ENCODE peak calls at places on chromosome 17, in six cellular contexts. A, T, U, J, H and L are unnamed samples.

GRCh38 chr17:76707985-76708807 is 2.6 kb downstream of the MXRA7 start:
- DNase-seq in J (no peak), A (no peak), U (no peak), T (no peak), H (no peak), L (no peak)

GRCh38 chr17:48795444-48796162 is 21.4 kb downstream of the TTLL6 start:
- DNase-seq in H (no peak), T (peak), J (no peak), A (no peak), U (no peak), L (no peak)

GRCh38 chr17:77173104-77173503 is 32.3 kb downstream of the SEC14L1 start:
- DNase-seq in A (no peak), H (no peak), T (no peak), U (no peak), J (no peak), L (no peak)

GRCh38 chr17:7859028-7859427 is 1.2 kb downstream of the CYB5D1 start:
- DNase-seq in U (no peak), H (no peak), T (no peak), J (no peak), A (no peak), L (no peak)

GRCh38 chr17:62822080-62822904 is 14.2 kb upstream of the MARCHF10 start:
- DNase-seq in H (no peak), J (no peak), T (peak), A (no peak), U (no peak), L (no peak)

GRCh38 chr17:60371818-60372510 is 20.0 kb downstream of the USP32 start:
- DNase-seq in H (no peak), A (no peak), J (no peak), T (no peak), U (no peak), L (no peak)

GRCh38 chr17:77374170-77374936 is 233.6 kb downstream of the SEC14L1 start:
- DNase-seq in U (peak), J (peak), T (peak), A (peak), H (peak), L (peak)

GRCh38 chr17:3026125-3026855 is 37.1 kb downstream of the OR1D5 start:
- DNase-seq in J (no peak), A (no peak), T (no peak), U (no peak), H (no peak), L (no peak)

GRCh38 chr17:49739662-49740271 is 24.2 kb downstream of the FAM117A start:
- DNase-seq in H (peak), U (peak), T (no peak), A (peak), J (peak), L (peak)

GRCh38 chr17:78140169-78141051 is 5.8 kb upstream of the C17orf99 start:
- DNase-seq in U (peak), T (peak), H (peak), J (peak), A (peak), L (peak)

GRCh38 chr17:3911271-3912053 is 4.8 kb downstream of the P2RX1 start:
- DNase-seq in J (peak), T (no peak), U (peak), H (no peak), A (peak), L (peak)

GRCh38 chr17:45290269-45290765 is 26.5 kb downstream of the MAP3K14 start:
- DNase-seq in U (no peak), A (no peak), T (no peak), J (no peak), H (no peak), L (no peak)

GRCh38 chr17:29251969-29252866 is 5.6 kb downstream of the CRYBA1 start:
- DNase-seq in A (no peak), U (no peak), J (no peak), H (no peak), T (peak), L (no peak)

GRCh38 chr17:50872710-50873424 is 6.7 kb upstream of the TOB1 start:
- DNase-seq in T (peak), A (peak), H (no peak), J (peak), U (no peak), L (peak)

GRCh38 chr17:79852748-79853147 is 13.5 kb upstream of the CBX4 start:
- DNase-seq in A (no peak), H (no peak), J (no peak), T (peak), U (no peak), L (peak)

GRCh38 chr17:47698749-47699535 is 5.0 kb downstream of the TBKBP1 start:
- DNase-seq in A (peak), U (peak), H (no peak), T (no peak), J (peak), L (peak)

GRCh38 chr17:11701906-11702305 is 103.6 kb downstream of the DNAH9 start:
- DNase-seq in A (no peak), T (no peak), U (no peak), J (no peak), H (no peak), L (no peak)

GRCh38 chr17:17377071-17377487 is 73.9 kb downstream of the NT5M start:
- DNase-seq in H (no peak), J (no peak), U (no peak), T (no peak), A (no peak), L (no peak)